ENCODE peak calls at places on chromosomes 3 and 15, in eight cellular contexts. D is ovary; C is hippocampal formation; K is SW480; A is LoVo; P is progenitor cell of endocrine pancreas; N is WERI-Rb-1; R is activated naive CD4-positive, alpha-beta T cell treated with anti-CD3 and anti-CD28 coated beads, Interleukin-2, amount 50 U/mL, for 16 hours. G is an unnamed sample.

GRCh38 chr3:158789592-158789991 is 12.3 kb upstream of the MFSD1 start:
- DNase-seq in D (no peak), C (no peak), K (no peak), A (peak; percentile 41), P (no peak), N (peak; percentile 14), R (no peak), G (no peak)

GRCh38 chr3:52176951-52177700 is 20.8 kb upstream of the ALAS1 start:
- DNase-seq in D (no peak), C (no peak), K (no peak), A (no peak), P (no peak), N (no peak), R (no peak), G (no peak)

GRCh38 chr15:101369676-101370075 is 74.6 kb upstream of the SNRPA1 start:
- DNase-seq in D (no peak), C (no peak), K (no peak), A (no peak), P (no peak), N (no peak), R (no peak), G (no peak)

GRCh38 chr3:111712294-111713180 is 117.4 kb upstream of the ZBED2 start:
- DNase-seq in D (no peak), C (no peak), K (no peak), A (no peak), P (no peak), N (peak; percentile 95), R (no peak), G (no peak)

GRCh38 chr15:78000089-78000926 is 77.2 kb downstream of the TBC1D2B start:
- DNase-seq in D (no peak), C (peak; percentile 20), K (peak; percentile 50), A (peak; percentile 25), P (peak; percentile 76), N (peak; percentile 85), R (peak; percentile 80), G (no peak)

GRCh38 chr3:28348286-28348636 is 260 bp upstream of the ZCWPW2 start:
- DNase-seq in D (no peak), C (no peak), K (no peak), A (no peak), P (no peak), N (no peak), R (no peak), G (no peak)

GRCh38 chr3:150797155-150797554 is 34.2 kb upstream of the SIAH2 start:
- DNase-seq in D (no peak), C (no peak), K (no peak), A (no peak), P (no peak), N (no peak), R (no peak), G (no peak)

GRCh38 chr3:109559389-109559788 is 222.0 kb upstream of the DPPA4 start:
- DNase-seq in D (no peak), C (peak; percentile 36), K (peak; percentile 2), A (no peak), P (no peak), N (no peak), R (no peak), G (no peak)

GRCh38 chr3:52357151-52358080 is 41.3 kb downstream of the DNAH1 start:
- DNase-seq in D (no peak), C (no peak), K (no peak), A (no peak), P (no peak), N (peak; percentile 60), R (no peak), G (no peak)

G was measured in cerebellum.